ENCODE peak calls at places on chromosomes 16 and 17, in four cellular contexts. B is GM10248; K is stimulated activated naive B cell treated with anti-CD40 and anti-IgM and Interleukin-4, amounts not matched to agents 10 μg/mL and 1 μg/mL and 100 μg/mL, for 72 hours; H is T-helper 9 cell. T is an unnamed sample.

GRCh38 chr16:89011909-89012621 is 35.1 kb upstream of the CBFA2T3 start:
- DNase-seq in B (no peak), K (no peak), H (no peak), T (no peak)

GRCh38 chr17:29078183-29079045 is 35.5 kb downstream of the PIPOX start:
- DNase-seq in B (no peak), K (no peak), H (no peak), T (no peak)

GRCh38 chr16:52283018-52283417 is 263.9 kb downstream of the TOX3 start:
- DNase-seq in B (no peak), K (no peak), H (no peak), T (no peak)

GRCh38 chr17:81821603-81822311 is 11.3 kb downstream of the MCRIP1 start:
- DNase-seq in B (no peak), K (no peak), H (no peak), T (no peak)

GRCh38 chr16:81940781-81941560 is 70.3 kb downstream of the SDR42E1 start:
- DNase-seq in B (no peak), K (no peak), H (no peak), T (peak)

GRCh38 chr16:5235119-5235518 is 137.5 kb upstream of the EEF2KMT start:
- DNase-seq in B (no peak), K (no peak), H (no peak), T (no peak)

GRCh38 chr16:30805370-30806169 is 18.6 kb upstream of the ZNF629 start:
- DNase-seq in B (peak), K (peak), H (peak), T (peak)

GRCh38 chr17:55056530-55056929 is 88.0 kb downstream of the STXBP4 start:
- DNase-seq in B (no peak), K (no peak), H (no peak), T (peak)

GRCh38 chr17:7854851-7855642 is at the start of gene TMEM88:
- DNase-seq in B (no peak), K (no peak), H (peak), T (no peak)

GRCh38 chr17:45732926-45733505 is 51.1 kb upstream of the CRHR1 start:
- DNase-seq in B (no peak), K (no peak), H (no peak), T (no peak)

GRCh38 chr17:36885761-36886365 is 51.4 kb upstream of the LHX1 start:
- DNase-seq in B (no peak), K (no peak), H (no peak), T (no peak)

T was measured in cerebellum.